ENCODE peak calls at places on chromosomes 12 and 14, in four cellular contexts. V is stomach, Z is sigmoid colon, K is suprapubic skin. P is an unnamed sample.

GRCh38 chr12:123998960-123999359 is 25.9 kb downstream of the ZNF664 start:
- DNase-seq in V (no peak), Z (no peak), K (no peak), P (no peak)

GRCh38 chr12:65125247-65125646 is 4.1 kb upstream of the WIF1 start:
- DNase-seq in V (no peak), Z (no peak), K (no peak), P (peak; percentile 10)

GRCh38 chr14:30389901-30390394 is 169.0 kb upstream of the G2E3 start:
- DNase-seq in V (no peak), Z (no peak), K (no peak), P (no peak)

GRCh38 chr12:92030618-92031017 is 115.0 kb downstream of the BTG1 start:
- DNase-seq in V (peak; percentile 53), Z (peak; percentile 86), K (no peak), P (peak; percentile 40)

GRCh38 chr14:84806627-84807026 is 723.3 kb upstream of the FLRT2 start:
- DNase-seq in V (no peak), Z (no peak), K (no peak), P (no peak)

GRCh38 chr14:45252356-45253069 is 489 bp downstream of the MIS18BP1 start:
- DNase-seq in V (no peak), Z (no peak), K (no peak), P (peak; percentile 53)

GRCh38 chr12:122323311-122324019 is 57.2 kb upstream of the VPS33A start:
- DNase-seq in V (no peak), Z (no peak), K (no peak), P (no peak)

GRCh38 chr12:130813949-130814348 is 25.1 kb downstream of the STX2 start:
- DNase-seq in V (no peak), Z (no peak), K (no peak), P (no peak)

GRCh38 chr14:73888460-73888725 is 1.7 kb downstream of the ZNF410 start:
- DNase-seq in V (no peak), Z (no peak), K (no peak), P (peak; percentile 52)

GRCh38 chr14:91067186-91067585 is 6.7 kb upstream of the RPS6KA5 start:
- DNase-seq in V (no peak), Z (no peak), K (no peak), P (no peak)

GRCh38 chr12:68591716-68592437 is 18.8 kb upstream of the RAP1B start:
- DNase-seq in V (no peak), Z (no peak), K (no peak), P (no peak)

GRCh38 chr12:117854339-117855012 is 114.3 kb downstream of the KSR2 start:
- DNase-seq in V (peak; percentile 62), Z (no peak), K (no peak), P (peak; percentile 84)

GRCh38 chr14:99415496-99416281 is 65.0 kb downstream of the SETD3 start:
- DNase-seq in V (peak; percentile 50), Z (no peak), K (no peak), P (peak; percentile 83)
- H3K4me3 ChIP-seq in V (no peak overlapping the region), Z (no peak overlapping the region), K (no peak overlapping the region), P (no peak overlapping the region)

DNA sequence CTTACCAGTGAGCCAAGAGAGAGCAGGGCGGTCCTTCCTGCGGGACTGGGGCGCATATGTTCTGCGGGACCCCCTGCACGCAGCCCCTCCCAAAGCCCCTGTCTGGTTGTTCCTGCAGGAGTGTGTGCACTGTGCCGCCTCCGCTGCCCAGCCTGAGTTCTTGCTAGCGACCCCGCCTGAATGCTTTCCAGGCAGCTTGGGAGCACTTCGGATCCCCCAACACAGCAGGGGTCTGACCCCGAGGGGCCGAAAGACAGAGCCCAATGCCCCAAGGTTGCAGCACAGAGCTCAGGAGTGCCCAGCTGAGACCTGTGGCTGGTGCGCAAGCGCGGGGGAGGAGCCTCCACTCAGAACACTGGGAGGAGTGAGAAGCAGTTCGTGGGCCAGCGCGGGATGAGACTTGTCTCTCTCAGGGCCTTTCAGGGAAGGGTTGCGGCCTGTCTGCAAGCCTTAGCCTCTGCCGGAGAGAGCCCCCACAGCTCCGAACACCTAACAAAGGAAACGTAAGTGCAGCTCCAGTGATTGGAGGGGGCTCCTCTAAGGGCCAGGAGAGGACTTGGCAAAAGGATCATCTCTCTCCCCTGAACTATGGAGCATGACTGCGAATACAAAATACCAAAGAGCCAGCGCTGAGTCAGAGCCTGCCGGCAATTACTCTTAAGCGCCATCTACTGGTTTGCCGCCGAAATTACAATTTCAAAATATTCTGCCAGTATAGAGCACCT is 50.5 kb downstream of the GTF2A1 start:
- DNase-seq in V (peak; percentile 92), Z (peak; percentile 97), K (peak; percentile 95), P (peak; percentile 86)
- TF ChIP-seq POLR2A in V (no peak), Z (peak; percentile 60), K (peak; percentile 50), P (peak; percentile 67)

DNA sequence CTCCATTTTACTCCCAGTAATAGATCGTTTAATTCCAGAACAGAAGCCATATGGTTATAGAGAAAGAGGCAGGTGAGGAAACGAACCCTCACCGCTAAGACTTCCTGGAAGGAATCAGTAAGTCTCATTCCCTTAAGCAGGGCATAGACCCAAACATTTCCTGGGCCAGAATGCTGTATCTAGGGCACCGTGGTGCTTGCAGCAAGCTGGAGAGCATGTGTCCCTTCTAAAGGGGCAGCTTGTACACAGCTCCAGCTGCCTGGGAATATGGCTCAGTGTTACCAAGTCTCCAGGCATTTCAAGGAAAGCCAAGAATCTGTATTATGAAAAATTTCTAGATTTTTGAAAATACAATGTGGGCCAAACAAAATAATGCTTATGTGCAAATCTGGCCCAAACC is 73.4 kb downstream of the PPM1H start:
- DNase-seq in V (no peak), Z (no peak), K (no peak), P (no peak)
- H3K4me3 ChIP-seq in V (no peak overlapping the region), Z (no peak overlapping the region), K (no peak overlapping the region), P (no peak overlapping the region)

GRCh38 chr14:99991306-99991705 is 73.9 kb upstream of the EVL start:
- DNase-seq in V (no peak), Z (no peak), K (no peak), P (no peak)
- TF ChIP-seq POLR2A in V (no peak), Z (no peak), K (no peak), P (no peak)

DNA sequence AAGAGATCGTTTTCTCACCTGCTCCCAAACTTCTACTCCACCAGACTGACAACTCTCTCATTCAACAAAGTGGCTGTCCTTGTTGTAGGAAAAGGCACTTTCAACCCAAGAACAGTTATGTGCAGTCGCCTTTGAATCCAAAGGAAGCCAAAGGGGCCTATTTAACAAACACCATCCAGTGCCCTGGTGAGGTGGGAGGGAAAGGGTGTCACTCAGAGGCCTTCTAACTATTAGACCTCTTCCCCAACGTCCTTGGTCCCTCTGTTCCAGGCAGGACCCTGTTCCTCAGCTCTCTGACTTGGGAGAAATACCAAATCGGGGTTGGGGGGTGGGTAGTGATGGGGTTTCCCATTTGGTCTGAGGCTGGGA is 3.2 kb downstream of the SIX4 start:
- DNase-seq in V (no peak), Z (no peak), K (no peak), P (no peak)
- H3K4me3 ChIP-seq in V (peak overlapping the region; percentile 71), Z (no peak overlapping the region), K (peak overlapping the region; percentile 57), P (no peak overlapping the region)

P was measured in NB4.